ENCODE peak calls at places on chromosomes 2 and 18, in five cellular contexts. Z is vagina, B is body of pancreas, U is IMR-90, C is sigmoid colon. V is an unnamed sample.

GRCh38 chr2:74498500-74499268 is 719 bp downstream of the LBX2 start:
- DNase-seq in B (no peak), U (no peak), C (no peak), Z (no peak), V (no peak)

GRCh38 chr2:237631801-237632585 is 4.6 kb downstream of the LRRFIP1 start:
- DNase-seq in Z (no peak), C (no peak), B (no peak), U (no peak), V (no peak)

GRCh38 chr18:55105873-55106272 is 146.6 kb upstream of the CCDC68 start:
- DNase-seq in B (no peak), Z (no peak), U (no peak), C (no peak), V (no peak)

GRCh38 chr2:226159875-226160479 is 639.6 kb downstream of the IRS1 start:
- DNase-seq in B (no peak), C (no peak), Z (no peak), U (no peak), V (no peak)

GRCh38 chr2:182167882-182168281 is 182.2 kb downstream of the PPP1R1C start:
- DNase-seq in U (no peak), Z (no peak), B (no peak), C (no peak), V (no peak)

GRCh38 chr18:71431171-71431570 is 1113.0 kb downstream of the CBLN2 start:
- DNase-seq in B (no peak), C (no peak), U (no peak), Z (no peak), V (no peak)

GRCh38 chr2:149648282-149649030 is 60.9 kb upstream of the MMADHC start:
- DNase-seq in C (peak; percentile 48), B (peak; percentile 12), Z (peak; percentile 90), U (peak; percentile 99), V (no peak)

GRCh38 chr2:114027437-114027836 is 137.5 kb downstream of the ACTR3 start:
- DNase-seq in Z (no peak), C (no peak), U (no peak), B (no peak), V (no peak)

GRCh38 chr2:104790100-104790811 is 63.7 kb upstream of the POU3F3 start:
- DNase-seq in C (no peak), B (no peak), Z (no peak), U (no peak), V (no peak)

GRCh38 chr2:54859997-54860701 is 136.7 kb downstream of the EML6 start:
- DNase-seq in U (peak; percentile 89), C (no peak), B (no peak), Z (no peak), V (no peak)

GRCh38 chr2:119786312-119786711 is 26.6 kb downstream of the PTPN4 start:
- DNase-seq in C (no peak), B (no peak), Z (no peak), U (no peak), V (no peak)

GRCh38 chr18:24488824-24489493 is 28.5 kb downstream of the HRH4 start:
- DNase-seq in B (no peak), C (no peak), Z (no peak), U (peak; percentile 41), V (no peak)

GRCh38 chr2:179595284-179595683 is 266.1 kb downstream of the ZNF385B start:
- DNase-seq in B (no peak), U (no peak), Z (no peak), C (no peak), V (no peak)

GRCh38 chr2:68536000-68536399 is 68.6 kb downstream of the APLF start:
- DNase-seq in B (no peak), U (no peak), C (no peak), Z (no peak), V (no peak)

GRCh38 chr18:72672364-72673151 is 128.4 kb upstream of the CBLN2 start:
- DNase-seq in C (no peak), B (no peak), Z (no peak), U (peak; percentile 11), V (no peak)

GRCh38 chr18:69123421-69123820 is 277.3 kb upstream of the DOK6 start:
- DNase-seq in C (no peak), B (no peak), Z (no peak), U (no peak), V (no peak)

GRCh38 chr2:224816816-224817215 is 100.7 kb upstream of the CCDC195 start:
- DNase-seq in C (no peak), U (peak; percentile 89), Z (no peak), B (no peak), V (no peak)

GRCh38 chr2:195820373-195820772 is 163.3 kb downstream of the SLC39A10 start:
- DNase-seq in Z (no peak), B (no peak), U (peak; percentile 77), C (no peak), V (no peak)

GRCh38 chr2:27893031-27893430 is 2.5 kb downstream of the BABAM2 start:
- DNase-seq in Z (no peak), B (no peak), U (no peak), C (no peak), V (no peak)

GRCh38 chr18:61340148-61340547 is 6.9 kb downstream of the CDH20 start:
- DNase-seq in B (no peak), U (no peak), C (no peak), Z (no peak), V (no peak)

GRCh38 chr18:49025767-49026500 is 75.2 kb upstream of the SMAD7 start:
- DNase-seq in B (no peak), C (no peak), U (no peak), Z (peak; percentile 83), V (no peak)

GRCh38 chr2:237774811-237775553 is 23.6 kb upstream of the RBM44 start:
- DNase-seq in C (no peak), U (peak; percentile 50), Z (no peak), B (peak; percentile 64), V (no peak)

GRCh38 chr2:217980036-217980435 is 22.8 kb downstream of the TNS1 start:
- DNase-seq in B (no peak), U (no peak), C (peak; percentile 91), Z (no peak), V (peak; percentile 58)

GRCh38 chr2:45554764-45555163 is 56.3 kb downstream of the SRBD1 start:
- DNase-seq in U (peak; percentile 52), C (no peak), B (no peak), Z (no peak), V (no peak)

GRCh38 chr2:117058366-117058765 is 756.1 kb upstream of the DDX18 start:
- DNase-seq in C (no peak), Z (no peak), B (no peak), U (no peak), V (no peak)

GRCh38 chr2:41598161-41598894 is 449.5 kb upstream of the PKDCC start:
- DNase-seq in U (no peak), Z (no peak), C (no peak), B (no peak), V (no peak)

GRCh38 chr2:147040585-147041494 is 804.0 kb upstream of the ACVR2A start:
- DNase-seq in U (no peak), Z (no peak), C (no peak), B (no peak), V (no peak)

GRCh38 chr2:8534729-8535397 is 147.0 kb upstream of the ID2 start:
- DNase-seq in Z (no peak), U (peak; percentile 33), B (peak; percentile 47), C (peak; percentile 86), V (peak; percentile 76)

GRCh38 chr2:32274289-32274688 is 3.4 kb upstream of the YIPF4 start:
- DNase-seq in Z (no peak), B (no peak), C (no peak), U (no peak), V (no peak)

GRCh38 chr2:119231975-119232665 is 8.5 kb downstream of the STEAP3 start:
- DNase-seq in B (no peak), Z (no peak), U (peak; percentile 74), C (no peak), V (no peak)

GRCh38 chr2:74514368-74515270 is at the start of gene TLX2:
- DNase-seq in U (no peak), Z (no peak), C (peak; percentile 54), B (no peak), V (no peak)

GRCh38 chr18:35463050-35463449 is 34.7 kb downstream of the INO80C start:
- DNase-seq in C (no peak), Z (no peak), B (no peak), U (no peak), V (peak; percentile 28)

GRCh38 chr2:125973516-125973915 is 682.4 kb upstream of the GYPC start:
- DNase-seq in Z (no peak), U (no peak), C (no peak), B (no peak), V (no peak)
- H3K4me1 ChIP-seq in Z (no peaks in the 10 kb centered on the region), U (no peaks in the 10 kb centered on the region), C (no peaks in the 10 kb centered on the region), B (no peaks in the 10 kb centered on the region), V (no peaks in the 10 kb centered on the region)

GRCh38 chr2:230946429-230947234 is 21.6 kb upstream of the GPR55 start:
- DNase-seq in C (no peak), Z (no peak), U (no peak), B (no peak), V (no peak)
- TF ChIP-seq POLR2A in C (no peak), Z (no peak), U (no peak), B (no peak), V (no peak)

GRCh38 chr2:9797681-9798556 is 45.4 kb upstream of the TAF1B start:
- DNase-seq in B (no peak), U (no peak), C (no peak), Z (no peak), V (no peak)

GRCh38 chr2:9800975-9801723 is 42.1 kb upstream of the TAF1B start:
- DNase-seq in Z (no peak), U (peak; percentile 63), B (no peak), C (no peak), V (no peak)

GRCh38 chr2:9800639-9800974 is 42.7 kb upstream of the TAF1B start:
- DNase-seq in Z (no peak), C (no peak), U (no peak), B (no peak), V (no peak)

GRCh38 chr2:9799011-9799596 is 44.2 kb upstream of the TAF1B start:
- DNase-seq in C (no peak), U (no peak), B (no peak), Z (no peak), V (no peak)

DNA sequence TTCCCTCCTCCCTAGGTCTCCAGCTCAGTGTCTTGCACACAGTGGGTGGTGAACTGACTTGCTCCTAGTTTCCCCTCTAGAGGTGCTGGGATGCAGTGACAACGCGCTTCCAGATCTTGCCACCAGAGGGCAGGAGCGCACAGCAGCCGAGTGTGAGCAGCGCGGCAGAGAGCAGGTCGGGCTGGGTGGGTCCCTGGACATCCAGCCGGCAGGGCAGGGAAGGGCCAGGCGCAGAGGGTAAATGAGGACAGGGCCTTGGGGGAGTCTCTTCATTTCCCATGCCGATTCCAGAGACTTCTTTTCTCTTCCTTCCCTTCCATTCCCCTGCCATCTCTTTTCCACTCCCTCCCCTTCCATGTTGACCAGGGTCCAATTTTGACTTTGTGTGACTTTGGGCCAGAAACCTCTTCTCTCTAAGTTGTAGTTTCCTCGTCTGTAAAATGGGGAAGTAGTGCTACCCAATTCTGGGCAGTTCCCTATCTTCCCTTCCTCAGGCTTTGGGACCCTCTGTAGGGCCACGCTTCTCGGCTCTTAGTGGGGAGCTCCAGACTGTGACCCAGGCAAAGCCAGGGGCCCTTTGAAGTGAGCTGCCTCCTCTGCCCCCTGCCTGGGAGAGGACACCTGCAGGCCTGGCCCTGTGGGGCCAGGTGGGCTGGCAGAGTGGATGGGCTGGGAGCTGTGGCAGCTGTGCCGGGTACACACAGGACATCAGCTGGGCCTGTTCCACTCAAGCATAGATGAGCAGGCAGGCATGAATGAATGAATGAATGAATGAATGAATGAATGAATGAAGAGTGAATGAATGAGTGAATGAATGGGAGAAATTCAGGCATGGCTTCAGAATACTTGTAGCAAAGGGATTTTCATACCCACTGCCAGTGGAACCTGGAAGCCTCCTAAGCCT is 43.3 kb upstream of the TAF1B start:
- DNase-seq in U (peak; percentile 69), C (peak; percentile 90), Z (peak; percentile 78), B (peak; percentile 84), V (peak; percentile 72)
- H3K4me3 ChIP-seq in U (no peak overlapping the region), C (no peak overlapping the region), Z (no peak overlapping the region), B (no peak overlapping the region), V (no peak overlapping the region)

GRCh38 chr2:47076126-47076506 is 79.0 kb downstream of the STPG4 start:
- DNase-seq in Z (no peak), B (no peak), U (no peak), C (no peak), V (no peak)
- H3K4me1 ChIP-seq in Z (peaks cover 72% of the 10 kb centered on the region), B (peaks cover 38% of the 10 kb centered on the region), U (peaks cover 41% of the 10 kb centered on the region), C (peaks cover 68% of the 10 kb centered on the region), V (peaks cover 22% of the 10 kb centered on the region)